ENCODE peak calls at places on chromosomes 16 and 17, in ten cellular contexts. V is body of pancreas; M is fibroblast of lung; G is GM23248; P is naive thymus-derived CD4-positive, alpha-beta T cell; W is PC-3; A is IMR-90; Q is CD8-positive, alpha-beta T cell; L is right cardiac atrium; E is mesendoderm. Y is an unnamed sample.
A peak's percentile ranks its signal among the peaks of the same experiment; 100 is the strongest.

GRCh38 chr17:82231562-82232321 is 2.9 kb downstream of the SLC16A3 start:
- DNase-seq in Q (peak; percentile 42), A (peak; percentile 40), W (peak; percentile 58), E (peak; percentile 87), M (peak; percentile 76), V (peak; percentile 76), L (peak; percentile 88), P (no peak), G (peak; percentile 77), Y (peak; percentile 69)

GRCh38 chr17:81821603-81822311 is 11.3 kb downstream of the MCRIP1 start:
- DNase-seq in M (peak; percentile 65), G (peak; percentile 84), Q (no peak), E (peak; percentile 64), L (peak; percentile 80), P (no peak), A (peak; percentile 29), W (peak; percentile 69), V (peak; percentile 96), Y (peak; percentile 38)

GRCh38 chr17:60970741-60971140 is 293.1 kb downstream of the BCAS3 start:
- DNase-seq in V (no peak), A (no peak), M (no peak), W (no peak), L (no peak), G (no peak), P (no peak), Q (no peak), E (no peak), Y (no peak)

GRCh38 chr17:4853195-4853762 is 20.1 kb downstream of the MINK1 start:
- DNase-seq in M (no peak), G (no peak), Q (peak; percentile 13), L (no peak), E (no peak), A (no peak), P (no peak), W (no peak), V (no peak), Y (peak; percentile 32)

GRCh38 chr16:14400285-14400977 is 229.6 kb downstream of the PARN start:
- DNase-seq in Q (no peak), L (no peak), P (no peak), E (no peak), M (no peak), V (no peak), W (no peak), A (no peak), G (no peak), Y (no peak)

GRCh38 chr17:50631908-50632571 is 2.6 kb upstream of the ABCC3 start:
- DNase-seq in E (no peak), P (no peak), W (peak; percentile 73), Q (no peak), L (no peak), V (no peak), A (no peak), G (peak; percentile 44), M (no peak), Y (no peak)

GRCh38 chr17:44351961-44352921 is 7.1 kb downstream of the GRN start:
- DNase-seq in M (no peak), Q (no peak), W (no peak), L (no peak), V (no peak), A (no peak), P (no peak), G (no peak), E (no peak), Y (no peak)

GRCh38 chr17:55845385-55845784 is 94.5 kb downstream of the PCTP start:
- DNase-seq in E (peak; percentile 68), W (no peak), G (peak; percentile 81), L (peak; percentile 54), V (peak; percentile 16), P (peak; percentile 25), A (peak; percentile 20), M (peak; percentile 55), Q (no peak), Y (peak; percentile 38)

GRCh38 chr17:64658931-64659330 is 3.2 kb downstream of the SMURF2 start:
- DNase-seq in G (peak; percentile 69), M (peak; percentile 77), A (peak; percentile 90), P (no peak), L (no peak), W (peak; percentile 75), V (no peak), E (no peak), Q (no peak), Y (no peak)

GRCh38 chr16:14263011-14263410 is 191.9 kb downstream of the MRTFB start:
- DNase-seq in Q (no peak), L (no peak), W (no peak), A (no peak), G (no peak), E (no peak), P (no peak), V (no peak), M (no peak), Y (no peak)

GRCh38 chr17:49703557-49704277 is 4.0 kb downstream of the SLC35B1 start:
- DNase-seq in E (peak; percentile 77), W (peak; percentile 61), G (peak; percentile 73), P (peak; percentile 15), A (peak; percentile 39), M (peak; percentile 49), Q (no peak), L (no peak), V (peak; percentile 31), Y (peak; percentile 43)

GRCh38 chr16:56944954-56945839 is 13.3 kb downstream of the HERPUD1 start:
- DNase-seq in G (no peak), M (no peak), W (peak; percentile 65), A (peak; percentile 69), E (no peak), Q (no peak), V (peak; percentile 54), P (no peak), L (no peak), Y (no peak)

GRCh38 chr16:89365044-89365467 is 125.3 kb downstream of the ANKRD11 start:
- DNase-seq in G (peak; percentile 81), M (no peak), P (no peak), Q (no peak), W (peak; percentile 81), L (no peak), V (no peak), A (peak; percentile 95), E (no peak), Y (no peak)

GRCh38 chr17:39822051-39822450 is 42.1 kb downstream of the IKZF3 start:
- DNase-seq in Q (no peak), A (no peak), W (no peak), E (no peak), G (no peak), L (no peak), M (no peak), V (no peak), P (no peak), Y (no peak)

GRCh38 chr17:50598487-50598886 is 36.2 kb upstream of the ABCC3 start:
- DNase-seq in V (no peak), L (no peak), M (no peak), A (no peak), P (no peak), Q (no peak), E (no peak), W (no peak), G (no peak), Y (no peak)

GRCh38 chr16:3950343-3951193 is 70.1 kb upstream of the CREBBP start:
- DNase-seq in W (peak; percentile 78), M (peak; percentile 99), V (peak; percentile 68), Q (no peak), L (peak; percentile 92), A (peak; percentile 99), E (no peak), P (no peak), G (peak; percentile 99), Y (peak; percentile 98)
- H3K4me1 ChIP-seq in W (peaks cover 17% of the 10 kb centered on the region), M (peaks cover 28% of the 10 kb centered on the region), V (no peaks in the 10 kb centered on the region), Q (no peaks in the 10 kb centered on the region), L (peaks cover 12% of the 10 kb centered on the region), A (peaks cover 27% of the 10 kb centered on the region), E (no peaks in the 10 kb centered on the region), P (no peaks in the 10 kb centered on the region), G (peaks cover 40% of the 10 kb centered on the region), Y (peaks cover 74% of the 10 kb centered on the region)

GRCh38 chr16:11677959-11678881 is 10.0 kb downstream of the SNN start:
- DNase-seq in Q (no peak), A (no peak), M (no peak), W (no peak), L (no peak), P (no peak), E (no peak), G (no peak), V (no peak), Y (peak; percentile 61)
- H3K4me1 ChIP-seq in Q (peaks cover 37% of the 10 kb centered on the region), A (peaks cover 28% of the 10 kb centered on the region), M (peaks cover 35% of the 10 kb centered on the region), W (no peaks in the 10 kb centered on the region), L (peaks cover 16% of the 10 kb centered on the region), P (peaks cover 30% of the 10 kb centered on the region), E (no peaks in the 10 kb centered on the region), G (peaks cover 13% of the 10 kb centered on the region), V (peaks cover 62% of the 10 kb centered on the region), Y (peaks cover 50% of the 10 kb centered on the region)

GRCh38 chr17:27945333-27945616 is 52.1 kb upstream of the LYRM9 start:
- DNase-seq in E (no peak), A (no peak), L (no peak), P (no peak), W (no peak), Q (no peak), V (no peak), M (no peak), G (no peak), Y (no peak)
- H3K4me1 ChIP-seq in E (peaks cover 2% of the 10 kb centered on the region), A (no peaks in the 10 kb centered on the region), L (no peaks in the 10 kb centered on the region), P (no peaks in the 10 kb centered on the region), W (no peaks in the 10 kb centered on the region), Q (no peaks in the 10 kb centered on the region), V (peaks cover 7% of the 10 kb centered on the region), M (no peaks in the 10 kb centered on the region), G (no peaks in the 10 kb centered on the region), Y (no peaks in the 10 kb centered on the region)

GRCh38 chr17:9843152-9844010 is 17.7 kb downstream of the GLP2R start:
- DNase-seq in W (no peak), L (no peak), E (no peak), M (no peak), P (no peak), G (peak; percentile 47), A (peak; percentile 24), V (no peak), Q (no peak), Y (no peak)

GRCh38 chr17:9844153-9844552 is 18.4 kb downstream of the GLP2R start:
- DNase-seq in M (no peak), W (no peak), E (no peak), Q (no peak), V (no peak), P (no peak), A (no peak), G (no peak), L (no peak), Y (no peak)

GRCh38 chr17:9842057-9842758 is 16.5 kb downstream of the GLP2R start:
- DNase-seq in E (no peak), Q (no peak), V (peak; percentile 51), W (peak; percentile 62), A (peak; percentile 77), L (peak; percentile 62), M (peak; percentile 90), P (no peak), G (peak; percentile 62), Y (peak; percentile 8)

GRCh38 chr17:9837551-9838471 is 12.1 kb downstream of the GLP2R start:
- DNase-seq in Q (no peak), L (peak; percentile 83), E (no peak), V (peak; percentile 59), G (peak; percentile 86), M (peak; percentile 95), W (peak; percentile 90), P (no peak), A (peak; percentile 85), Y (peak; percentile 12)

DNA sequence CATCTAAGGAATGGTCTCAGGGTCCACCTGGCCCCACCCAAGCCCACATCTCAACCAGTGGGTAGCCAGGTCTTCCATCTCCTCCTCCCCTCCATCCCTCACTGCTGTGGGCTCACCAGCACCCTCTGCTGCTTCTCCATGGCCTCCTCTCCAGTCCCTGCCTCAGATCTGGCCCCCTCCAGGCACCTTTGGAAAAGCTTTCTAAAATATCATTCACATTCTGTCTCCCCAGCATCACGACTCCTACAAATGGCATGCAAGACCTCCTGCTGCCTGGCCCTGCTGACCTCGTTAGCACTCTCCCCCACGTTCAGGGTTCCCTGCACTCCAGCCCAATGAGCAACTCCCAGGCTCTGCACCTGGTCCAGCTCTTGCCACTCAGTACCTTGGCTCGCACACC is 13.7 kb downstream of the GLP2R start:
- DNase-seq in M (no peak), Q (no peak), G (peak; percentile 12), V (no peak), E (peak; percentile 60), W (no peak), A (peak; percentile 26), P (no peak), L (no peak), Y (no peak)
- H3K4me1 ChIP-seq in M (no peaks in the 10 kb centered on the region), Q (no peaks in the 10 kb centered on the region), G (peaks cover 36% of the 10 kb centered on the region), V (no peaks in the 10 kb centered on the region), E (peaks cover 4% of the 10 kb centered on the region), W (peaks cover 49% of the 10 kb centered on the region), A (peaks cover 17% of the 10 kb centered on the region), P (no peaks in the 10 kb centered on the region), L (peaks cover 13% of the 10 kb centered on the region), Y (no peaks in the 10 kb centered on the region)